ENCODE peak calls at places on chromosomes 16 and 17, in seven cellular contexts. Z is H1, W is IMR-90, T is H9, B is neuronal stem cell, I is mesendoderm, N is trophoblast cell. V is an unnamed sample. For H3K4me1, the result is how much of the 10 kb centered on the place peaks cover.

GRCh38 chr17:57340160-57340981 is 84.0 kb downstream of the MSI2 start:
- DNase-seq in Z (no peak), W (no peak), T (no peak), B (no peak), I (no peak), N (no peak), V (no peak)

GRCh38 chr17:69608808-69609494 is 194.5 kb downstream of the MAP2K6 start:
- DNase-seq in Z (no peak), W (peak), T (no peak), B (no peak), I (no peak), N (peak), V (peak)

GRCh38 chr16:27431773-27432599 is 30.0 kb downstream of the IL21R start:
- DNase-seq in Z (peak), W (peak), T (peak), B (no peak), I (peak), N (peak), V (peak)

GRCh38 chr16:85262558-85263196 is 150.4 kb upstream of the CIBAR2 start:
- DNase-seq in Z (no peak), W (no peak), T (no peak), B (no peak), I (peak), N (no peak), V (no peak)

GRCh38 chr17:1561420-1562177 is 993 bp downstream of the PITPNA start:
- DNase-seq in Z (peak), W (no peak), T (no peak), B (no peak), I (no peak), N (no peak), V (peak)

GRCh38 chr17:27598337-27599050 is 32.5 kb upstream of the LGALS9 start:
- DNase-seq in Z (no peak), W (no peak), T (no peak), B (no peak), I (no peak), N (no peak), V (no peak)

GRCh38 chr16:785563-786535 is 2.3 kb downstream of the RPUSD1 start:
- DNase-seq in Z (peak), W (peak), T (peak), B (peak), I (peak), N (peak), V (peak)

GRCh38 chr17:42403150-42403549 is 14.9 kb upstream of the STAT3 start:
- DNase-seq in Z (peak), W (no peak), T (peak), B (no peak), I (peak), N (no peak), V (no peak)

GRCh38 chr17:12342609-12343248 is 322.1 kb downstream of the MAP2K4 start:
- DNase-seq in Z (peak), W (no peak), T (peak), B (peak), I (peak), N (peak), V (no peak)

GRCh38 chr17:949623-950338 is 29.8 kb downstream of the NXN start:
- DNase-seq in Z (no peak), W (no peak), T (peak), B (peak), I (peak), N (no peak), V (no peak)

GRCh38 chr16:1533443-1533951 is at the start of gene TMEM204:
- DNase-seq in Z (no peak), W (peak), T (no peak), B (no peak), I (peak), N (no peak), V (peak)

GRCh38 chr17:43332211-43332610 is 66.6 kb upstream of the ARL4D start:
- DNase-seq in Z (no peak), W (no peak), T (no peak), B (no peak), I (no peak), N (no peak), V (no peak)

GRCh38 chr17:44829558-44830358 is at the start of gene GJC1:
- DNase-seq in Z (peak), W (no peak), T (peak), B (peak), I (peak), N (no peak), V (peak)

GRCh38 chr17:22461460-22462145 is 769.3 kb downstream of the KCNJ18 start:
- DNase-seq in Z (no peak), W (no peak), T (no peak), B (no peak), I (no peak), N (no peak), V (no peak)

GRCh38 chr16:29901607-29901945 is 1.3 kb downstream of the ASPHD1 start:
- DNase-seq in Z (no peak), W (no peak), T (no peak), B (no peak), I (no peak), N (no peak), V (no peak)

GRCh38 chr16:10862432-10862831 is 14.6 kb upstream of the CIITA start:
- DNase-seq in Z (no peak), W (peak), T (no peak), B (no peak), I (no peak), N (peak), V (no peak)

GRCh38 chr16:1727651-1728624 is 21.9 kb downstream of the MAPK8IP3 start:
- DNase-seq in Z (no peak), W (no peak), T (no peak), B (no peak), I (no peak), N (no peak), V (no peak)

GRCh38 chr16:85248857-85249256 is 136.6 kb upstream of the CIBAR2 start:
- DNase-seq in Z (no peak), W (no peak), T (no peak), B (no peak), I (no peak), N (no peak), V (no peak)

GRCh38 chr16:8853611-8854010 is 15.2 kb downstream of the CARHSP1 start:
- DNase-seq in Z (no peak), W (no peak), T (no peak), B (no peak), I (no peak), N (no peak), V (no peak)

GRCh38 chr17:75795820-75796607 is 11.4 kb downstream of the UNK start:
- DNase-seq in Z (no peak), W (no peak), T (no peak), B (no peak), I (no peak), N (no peak), V (no peak)

GRCh38 chr17:80694992-80695912 is 150.6 kb downstream of the RPTOR start:
- DNase-seq in Z (no peak), W (no peak), T (no peak), B (no peak), I (no peak), N (no peak), V (no peak)

GRCh38 chr17:537133-537532 is 177.5 kb downstream of the VPS53 start:
- DNase-seq in Z (no peak), W (no peak), T (no peak), B (no peak), I (peak), N (no peak), V (no peak)

GRCh38 chr17:7477392-7478275 is 1.8 kb downstream of the ZBTB4 start:
- DNase-seq in Z (no peak), W (peak), T (no peak), B (no peak), I (no peak), N (peak), V (peak)

GRCh38 chr17:64313577-64313976 is 50.5 kb upstream of the TEX2 start:
- DNase-seq in Z (no peak), W (no peak), T (no peak), B (no peak), I (no peak), N (no peak), V (no peak)

GRCh38 chr17:64320613-64321553 is 57.8 kb upstream of the TEX2 start:
- DNase-seq in Z (peak), W (peak), T (peak), B (peak), I (peak), N (peak), V (peak)

GRCh38 chr17:64315032-64315490 is 52.0 kb upstream of the TEX2 start:
- DNase-seq in Z (no peak), W (no peak), T (no peak), B (no peak), I (no peak), N (no peak), V (no peak)

GRCh38 chr17:64319531-64319930 is 56.5 kb upstream of the TEX2 start:
- DNase-seq in Z (no peak), W (no peak), T (no peak), B (no peak), I (no peak), N (no peak), V (no peak)

GRCh38 chr17:64318068-64318467 is 55.0 kb upstream of the TEX2 start:
- DNase-seq in Z (no peak), W (no peak), T (no peak), B (no peak), I (no peak), N (no peak), V (no peak)
- H3K4me1 ChIP-seq in Z (under half), W (under half), T (under half), B (under half), I (under half), N (under half), V (under half)

GRCh38 chr17:51299859-51300258 is 39.5 kb downstream of the UTP18 start:
- DNase-seq in Z (no peak), W (no peak), T (no peak), B (no peak), I (no peak), N (no peak), V (no peak)

GRCh38 chr17:51298508-51299371 is 38.4 kb downstream of the UTP18 start:
- DNase-seq in Z (no peak), W (peak), T (peak), B (peak), I (peak), N (no peak), V (peak)
- H3K23ac ChIP-seq in Z (no peak), W (no peak), T (no peak), B (no peak), I (no peak), N (no peak), V (no peak)

GRCh38 chr16:81489547-81490267 is 45.1 kb downstream of the CMIP start:
- DNase-seq in Z (no peak), W (no peak), T (no peak), B (no peak), I (no peak), N (no peak), V (no peak)
- H3K4me1 ChIP-seq in Z (under half), W (under half), T (under half), B (under half), I (under half), N (under half), V (under half)

GRCh38 chr17:72333570-72333969 is 212.8 kb downstream of the SOX9 start:
- DNase-seq in Z (no peak), W (no peak), T (no peak), B (no peak), I (no peak), N (no peak), V (no peak)
- H3K23ac ChIP-seq in Z (no peak), W (no peak), T (no peak), B (no peak), I (no peak), N (no peak), V (no peak)

GRCh38 chr17:78014651-78015050 is 56.1 kb downstream of the TNRC6C start:
- DNase-seq in Z (no peak), W (no peak), T (no peak), B (no peak), I (peak), N (no peak), V (no peak)
- H3K4me1 ChIP-seq in Z (under half), W (under half), T (under half), B (under half), I (under half), N (under half), V (under half)

GRCh38 chr16:88433632-88434352 is 19.3 kb upstream of the ZFPM1 start:
- DNase-seq in Z (no peak), W (no peak), T (no peak), B (no peak), I (no peak), N (no peak), V (no peak)

GRCh38 chr16:88432753-88433152 is 20.3 kb upstream of the ZFPM1 start:
- DNase-seq in Z (no peak), W (no peak), T (no peak), B (no peak), I (no peak), N (no peak), V (no peak)

GRCh38 chr16:88435437-88436355 is 17.4 kb upstream of the ZFPM1 start:
- DNase-seq in Z (no peak), W (no peak), T (no peak), B (no peak), I (no peak), N (no peak), V (no peak)

GRCh38 chr16:88434353-88434690 is 18.8 kb upstream of the ZFPM1 start:
- DNase-seq in Z (no peak), W (no peak), T (no peak), B (no peak), I (no peak), N (no peak), V (no peak)

GRCh38 chr16:88434746-88435145 is 18.3 kb upstream of the ZFPM1 start:
- DNase-seq in Z (no peak), W (no peak), T (no peak), B (no peak), I (no peak), N (no peak), V (no peak)
- H3K23ac ChIP-seq in Z (no peak), W (no peak), T (no peak), B (no peak), I (no peak), N (no peak), V (no peak)

DNA sequence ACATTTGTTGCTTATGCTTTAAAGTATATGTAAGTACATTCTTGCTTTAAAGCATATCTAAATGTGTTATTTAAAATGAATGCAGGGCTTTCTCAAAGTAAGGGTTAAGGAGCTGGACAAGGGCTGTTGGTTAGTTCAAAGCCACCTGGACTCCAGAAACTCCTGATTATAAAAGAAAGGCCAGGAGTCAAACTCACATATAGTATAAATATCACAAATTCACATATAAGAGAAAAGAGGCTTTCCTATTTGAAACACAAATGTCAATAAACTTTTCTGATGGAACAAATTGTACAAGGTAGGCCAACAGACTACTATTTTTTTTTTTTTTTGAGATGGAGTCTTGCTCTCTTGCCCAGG is 84.5 kb upstream of the CORO6 start:
- DNase-seq in Z (no peak), W (no peak), T (no peak), B (no peak), I (no peak), N (no peak), V (no peak)
- H3K4me1 ChIP-seq in Z (under half), W (under half), T (under half), B (under half), I (under half), N (under half), V (under half)

DNA sequence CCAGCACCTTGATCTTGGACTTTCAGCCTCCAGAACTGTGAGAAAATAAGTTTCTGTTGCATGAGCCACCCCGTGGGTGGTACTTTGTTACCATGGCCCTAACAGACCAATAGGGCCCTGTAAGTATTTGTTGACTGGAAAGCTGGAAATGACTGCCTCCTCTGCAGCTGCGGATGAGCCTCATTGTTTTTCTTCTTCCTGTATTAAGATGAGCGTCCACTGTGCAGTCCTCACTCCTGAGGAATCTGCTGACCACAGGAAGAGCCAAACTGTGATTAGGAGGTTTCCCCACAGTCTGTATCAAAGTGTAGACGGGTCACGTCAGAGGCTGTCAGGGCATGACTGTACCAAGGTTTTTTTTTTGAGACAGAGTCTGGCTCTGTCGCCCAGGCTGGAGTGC is 12.2 kb upstream of the AKTIP start:
- DNase-seq in Z (no peak), W (peak), T (no peak), B (no peak), I (no peak), N (peak), V (no peak)
- H3K23ac ChIP-seq in Z (no peak), W (no peak), T (no peak), B (no peak), I (no peak), N (no peak), V (no peak)

DNA sequence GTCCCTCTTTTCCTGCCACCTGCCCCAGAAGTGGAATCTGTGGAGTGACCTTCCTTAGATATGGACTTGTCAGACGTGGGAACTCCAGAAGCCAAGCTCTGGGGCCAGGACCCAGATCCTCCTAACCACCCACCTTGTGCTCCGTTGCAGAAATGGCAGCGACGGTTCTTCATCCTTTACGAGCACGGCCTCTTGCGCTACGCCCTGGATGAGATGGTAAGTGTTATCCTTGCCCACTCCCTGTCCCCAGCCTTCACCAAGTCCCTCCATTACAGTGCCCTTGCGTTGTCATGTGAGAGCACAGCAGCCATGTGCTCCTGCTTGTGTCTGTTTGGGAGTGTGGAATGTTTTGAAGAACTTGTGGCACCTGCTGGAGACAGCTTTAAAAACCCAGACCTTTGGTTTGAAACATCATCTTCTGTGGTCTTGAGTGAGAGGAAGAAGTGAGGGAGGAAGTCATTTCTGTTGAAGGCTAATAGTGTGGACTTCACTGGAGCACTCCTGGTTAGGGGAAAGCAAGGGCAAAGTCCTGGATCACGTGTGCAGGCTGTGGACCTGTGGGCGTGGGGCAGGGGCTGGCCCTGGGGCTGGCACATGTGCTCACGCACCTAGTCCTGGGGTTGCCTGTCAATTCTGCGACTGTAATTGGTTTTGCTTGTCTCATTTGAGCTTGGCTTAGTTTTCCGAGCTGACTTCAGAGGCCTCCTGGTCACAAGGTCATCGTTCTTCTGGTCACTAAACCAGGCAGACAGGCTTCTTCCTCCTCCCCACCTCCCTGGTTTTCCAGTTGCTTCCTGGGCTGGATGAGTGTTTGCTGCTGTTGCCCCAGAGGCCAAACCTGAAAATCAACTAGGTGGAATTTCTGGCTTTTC is 35.8 kb downstream of the MPRIP start:
- DNase-seq in Z (no peak), W (no peak), T (no peak), B (no peak), I (peak), N (peak), V (no peak)
- H3K4me1 ChIP-seq in Z (under half), W (under half), T (under half), B (under half), I (under half), N (half or more), V (under half)

GRCh38 chr17:54063639-54064038 is 240.9 kb downstream of the KIF2B start:
- DNase-seq in Z (no peak), W (no peak), T (no peak), B (no peak), I (no peak), N (no peak), V (no peak)
- H3K23ac ChIP-seq in Z (no peak), W (no peak), T (no peak), B (no peak), I (no peak), N (no peak), V (no peak)

V was measured in mesenchymal stem cell.